ENCODE peak calls at places on chromosomes 5 and 9, in six cellular contexts. One of them, this sample, is unnamed.
A peak's percentile ranks its signal among the peaks of the same experiment; 100 is the strongest.

GRCh38 chr5:36462295-36463021 is 143.9 kb upstream of the SLC1A3 start:
- DNase-seq in WTC11: no peak
- DNase-seq in A549: no peak
- DNase-seq in endothelial cell of umbilical vein: no peak
- DNase-seq in HepG2: no peak
- DNase-seq in K562: no peak
- DNase-seq in this sample: no peak

GRCh38 chr9:20012232-20012631 is 223.4 kb upstream of the SLC24A2 start:
- DNase-seq in WTC11: no peak
- DNase-seq in A549: no peak
- DNase-seq in endothelial cell of umbilical vein: no peak
- DNase-seq in HepG2: no peak
- DNase-seq in K562: no peak
- DNase-seq in this sample: no peak

GRCh38 chr5:24510523-24510988 is 134.2 kb downstream of the CDH10 start:
- DNase-seq in WTC11: no peak
- DNase-seq in A549: peak; percentile 42
- DNase-seq in endothelial cell of umbilical vein: no peak
- DNase-seq in HepG2: peak; percentile 82
- DNase-seq in K562: no peak
- DNase-seq in this sample: no peak

GRCh38 chr9:89182369-89182768 is 3.8 kb upstream of the SHC3 start:
- DNase-seq in WTC11: no peak
- DNase-seq in A549: no peak
- DNase-seq in endothelial cell of umbilical vein: no peak
- DNase-seq in HepG2: no peak
- DNase-seq in K562: no peak
- DNase-seq in this sample: no peak

GRCh38 chr9:93132287-93132927 is 1.6 kb downstream of the NINJ1 start:
- DNase-seq in WTC11: no peak
- DNase-seq in A549: peak; percentile 54
- DNase-seq in endothelial cell of umbilical vein: no peak
- DNase-seq in HepG2: no peak
- DNase-seq in K562: no peak
- DNase-seq in this sample: no peak

GRCh38 chr9:33719581-33720374 is 75.6 kb upstream of the PRSS3 start:
- DNase-seq in WTC11: peak; percentile 79
- DNase-seq in A549: peak; percentile 55
- DNase-seq in endothelial cell of umbilical vein: no peak
- DNase-seq in HepG2: peak; percentile 16
- DNase-seq in K562: peak; percentile 51
- DNase-seq in this sample: peak; percentile 83

GRCh38 chr9:129469188-129469987 is 151.5 kb downstream of the C9orf50 start:
- DNase-seq in WTC11: peak; percentile 64
- DNase-seq in A549: peak; percentile 60
- DNase-seq in endothelial cell of umbilical vein: no peak
- DNase-seq in HepG2: no peak
- DNase-seq in K562: no peak
- DNase-seq in this sample: no peak

GRCh38 chr5:132136906-132137305 is 63.3 kb downstream of the CSF2 start:
- DNase-seq in WTC11: no peak
- DNase-seq in A549: no peak
- DNase-seq in endothelial cell of umbilical vein: no peak
- DNase-seq in HepG2: no peak
- DNase-seq in K562: no peak
- DNase-seq in this sample: no peak

GRCh38 chr5:332843-333242 is 11.3 kb downstream of the AHRR start:
- DNase-seq in WTC11: no peak
- DNase-seq in A549: no peak
- DNase-seq in endothelial cell of umbilical vein: no peak
- DNase-seq in HepG2: no peak
- DNase-seq in K562: no peak
- DNase-seq in this sample: no peak

GRCh38 chr9:121171236-121171635 is 30.4 kb downstream of the RAB14 start:
- DNase-seq in WTC11: no peak
- DNase-seq in A549: no peak
- DNase-seq in endothelial cell of umbilical vein: peak; percentile 88
- DNase-seq in HepG2: no peak
- DNase-seq in K562: no peak
- DNase-seq in this sample: no peak

GRCh38 chr5:145101246-145101645 is 733.9 kb downstream of the PRELID2 start:
- DNase-seq in WTC11: no peak
- DNase-seq in A549: peak; percentile 9
- DNase-seq in endothelial cell of umbilical vein: no peak
- DNase-seq in HepG2: peak; percentile 2
- DNase-seq in K562: no peak
- DNase-seq in this sample: no peak
- TF ChIP-seq JUN in WTC11: no peak
- TF ChIP-seq JUN in A549: no peak
- TF ChIP-seq JUN in endothelial cell of umbilical vein: no peak
- TF ChIP-seq JUN in HepG2: no peak
- TF ChIP-seq JUN in K562: no peak
- TF ChIP-seq JUN in this sample: no peak

DNA sequence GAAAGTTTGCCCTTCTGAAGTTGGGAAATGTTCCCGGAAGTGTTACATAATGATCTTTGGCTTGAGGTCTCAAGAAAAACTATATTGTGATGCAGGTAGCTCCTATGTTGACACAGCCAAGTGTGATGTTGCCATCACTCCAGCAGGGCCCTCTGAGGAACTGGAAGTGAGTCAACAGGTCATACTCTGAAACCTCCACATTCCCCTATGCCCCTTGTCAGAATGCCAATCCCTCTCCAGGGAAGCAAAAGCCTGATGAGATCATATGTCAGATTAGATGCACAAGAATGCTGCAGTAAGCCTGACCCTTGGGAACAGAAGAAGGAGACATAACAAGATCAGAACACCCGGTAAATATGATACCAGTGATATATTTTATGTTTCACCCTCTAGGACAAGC is 66.8 kb upstream of the ITGA2 start:
- DNase-seq in WTC11: no peak
- DNase-seq in A549: peak; percentile 57
- DNase-seq in endothelial cell of umbilical vein: peak; percentile 83
- DNase-seq in HepG2: peak; percentile 45
- DNase-seq in K562: no peak
- DNase-seq in this sample: no peak
- TF ChIP-seq JUN in WTC11: no peak
- TF ChIP-seq JUN in A549: no peak
- TF ChIP-seq JUN in endothelial cell of umbilical vein: peak; percentile 85
- TF ChIP-seq JUN in HepG2: no peak
- TF ChIP-seq JUN in K562: no peak
- TF ChIP-seq JUN in this sample: no peak

GRCh38 chr9:95963659-95964058 is 88.2 kb downstream of the ERCC6L2 start:
- DNase-seq in WTC11: no peak
- DNase-seq in A549: no peak
- DNase-seq in endothelial cell of umbilical vein: no peak
- DNase-seq in HepG2: no peak
- DNase-seq in K562: no peak
- DNase-seq in this sample: no peak

GRCh38 chr9:95970356-95970755 is 94.9 kb downstream of the ERCC6L2 start:
- DNase-seq in WTC11: no peak
- DNase-seq in A549: no peak
- DNase-seq in endothelial cell of umbilical vein: no peak
- DNase-seq in HepG2: no peak
- DNase-seq in K562: no peak
- DNase-seq in this sample: no peak

GRCh38 chr9:95971815-95972214 is 96.3 kb downstream of the ERCC6L2 start:
- DNase-seq in WTC11: no peak
- DNase-seq in A549: no peak
- DNase-seq in endothelial cell of umbilical vein: no peak
- DNase-seq in HepG2: no peak
- DNase-seq in K562: no peak
- DNase-seq in this sample: no peak

DNA sequence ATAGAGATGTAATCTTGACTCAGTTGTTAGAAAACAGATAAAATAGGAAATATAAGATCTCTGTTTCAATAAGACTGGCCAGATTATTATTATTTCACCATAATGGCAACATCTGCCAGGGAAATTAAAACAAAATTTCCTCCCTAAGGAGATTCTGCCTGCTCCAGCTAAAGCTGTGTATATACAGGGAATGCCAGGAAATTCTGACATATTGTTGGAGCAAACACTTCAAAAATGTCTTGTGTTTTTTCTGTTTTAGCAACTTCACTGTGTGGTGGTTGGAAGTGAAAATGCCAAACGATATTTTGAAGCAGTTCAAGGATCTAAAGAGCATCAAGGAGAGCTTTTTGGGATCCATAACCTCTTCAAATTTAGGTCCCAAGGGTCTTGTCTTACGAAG is 90.8 kb downstream of the ERCC6L2 start:
- DNase-seq in WTC11: no peak
- DNase-seq in A549: no peak
- DNase-seq in endothelial cell of umbilical vein: no peak
- DNase-seq in HepG2: no peak
- DNase-seq in K562: no peak
- DNase-seq in this sample: no peak
- TF ChIP-seq JUN in WTC11: no peak
- TF ChIP-seq JUN in A549: no peak
- TF ChIP-seq JUN in endothelial cell of umbilical vein: no peak
- TF ChIP-seq JUN in HepG2: no peak
- TF ChIP-seq JUN in K562: no peak
- TF ChIP-seq JUN in this sample: no peak

GRCh38 chr9:108994695-108995094 is 18.6 kb downstream of the CTNNAL1 start:
- DNase-seq in WTC11: no peak
- DNase-seq in A549: no peak
- DNase-seq in endothelial cell of umbilical vein: peak; percentile 95
- DNase-seq in HepG2: no peak
- DNase-seq in K562: peak; percentile 17
- DNase-seq in this sample: no peak
- TF ChIP-seq JUN in WTC11: no peak
- TF ChIP-seq JUN in A549: no peak
- TF ChIP-seq JUN in endothelial cell of umbilical vein: no peak
- TF ChIP-seq JUN in HepG2: no peak
- TF ChIP-seq JUN in K562: no peak
- TF ChIP-seq JUN in this sample: no peak

GRCh38 chr9:101477214-101477613 is 41.6 kb upstream of the ALDOB start:
- DNase-seq in WTC11: no peak
- DNase-seq in A549: no peak
- DNase-seq in endothelial cell of umbilical vein: no peak
- DNase-seq in HepG2: no peak
- DNase-seq in K562: no peak
- DNase-seq in this sample: no peak

GRCh38 chr9:101478906-101479305 is 43.3 kb upstream of the ALDOB start:
- DNase-seq in WTC11: no peak
- DNase-seq in A549: no peak
- DNase-seq in endothelial cell of umbilical vein: no peak
- DNase-seq in HepG2: no peak
- DNase-seq in K562: no peak
- DNase-seq in this sample: no peak

GRCh38 chr9:101477736-101478135 is 42.2 kb upstream of the ALDOB start:
- DNase-seq in WTC11: no peak
- DNase-seq in A549: no peak
- DNase-seq in endothelial cell of umbilical vein: peak; percentile 58
- DNase-seq in HepG2: no peak
- DNase-seq in K562: no peak
- DNase-seq in this sample: no peak

GRCh38 chr9:101479337-101480045 is 43.9 kb upstream of the ALDOB start:
- DNase-seq in WTC11: no peak
- DNase-seq in A549: no peak
- DNase-seq in endothelial cell of umbilical vein: no peak
- DNase-seq in HepG2: no peak
- DNase-seq in K562: no peak
- DNase-seq in this sample: no peak

DNA sequence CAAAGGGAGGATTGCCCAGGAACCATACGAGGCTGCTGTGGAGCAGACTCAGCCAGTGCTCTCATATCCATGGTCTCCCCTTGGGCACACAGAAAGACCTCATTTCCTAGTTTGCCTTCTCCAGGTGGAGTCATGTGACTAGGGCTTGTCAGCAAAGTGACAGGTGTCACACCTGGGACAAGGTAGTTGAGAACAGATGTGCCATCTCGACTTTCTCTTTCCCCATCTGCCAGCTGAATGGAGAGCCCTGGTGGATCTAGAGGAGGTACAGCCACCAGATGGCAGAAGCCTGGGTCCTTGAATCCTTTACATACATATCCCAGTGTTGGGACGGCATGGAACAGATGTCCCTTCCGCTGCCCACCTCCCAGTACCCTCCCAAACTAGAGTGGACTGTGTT is 42.9 kb upstream of the ALDOB start:
- DNase-seq in WTC11: no peak
- DNase-seq in A549: no peak
- DNase-seq in endothelial cell of umbilical vein: no peak
- DNase-seq in HepG2: no peak
- DNase-seq in K562: no peak
- DNase-seq in this sample: no peak
- TF ChIP-seq JUN in WTC11: no peak
- TF ChIP-seq JUN in A549: no peak
- TF ChIP-seq JUN in endothelial cell of umbilical vein: no peak
- TF ChIP-seq JUN in HepG2: no peak
- TF ChIP-seq JUN in K562: no peak
- TF ChIP-seq JUN in this sample: no peak

This sample was measured in H1.